ENCODE peak calls at places on chromosome 2, in eight cellular contexts. One of them, this sample, is unnamed.

GRCh38 chr2:197777823-197778407 is 7.2 kb downstream of the BOLL start:
- DNase-seq in KBM-7: peak
- DNase-seq in naive thymus-derived CD4-positive, alpha-beta T cell: no peak
- DNase-seq in stimulated activated CD4-positive, alpha-beta T cell treated with anti-CD3 and anti-CD28 coated beads, Interleukin-4, amount 100 ng/mL, for 24 hours: peak
- DNase-seq in CD4-positive, alpha-beta memory T cell: peak
- DNase-seq in anterior cingulate cortex: no peak
- DNase-seq in H7: peak
- DNase-seq in RPMI7951: peak
- DNase-seq in this sample: peak

GRCh38 chr2:197675711-197676188 is 363 bp upstream of the RFTN2 start:
- DNase-seq in naive thymus-derived CD4-positive, alpha-beta T cell: no peak
- DNase-seq in CD4-positive, alpha-beta memory T cell: no peak
- DNase-seq in RPMI7951: peak
- DNase-seq in KBM-7: no peak
- DNase-seq in stimulated activated CD4-positive, alpha-beta T cell treated with anti-CD3 and anti-CD28 coated beads, Interleukin-4, amount 100 ng/mL, for 24 hours: no peak
- DNase-seq in anterior cingulate cortex: no peak
- DNase-seq in H7: peak
- DNase-seq in this sample: no peak

GRCh38 chr2:1546023-1546591 is 132.8 kb downstream of the TPO start:
- DNase-seq in stimulated activated CD4-positive, alpha-beta T cell treated with anti-CD3 and anti-CD28 coated beads, Interleukin-4, amount 100 ng/mL, for 24 hours: peak
- DNase-seq in RPMI7951: peak
- DNase-seq in anterior cingulate cortex: no peak
- DNase-seq in H7: peak
- DNase-seq in KBM-7: peak
- DNase-seq in CD4-positive, alpha-beta memory T cell: peak
- DNase-seq in naive thymus-derived CD4-positive, alpha-beta T cell: no peak
- DNase-seq in this sample: peak

GRCh38 chr2:45758018-45758417 is 106.5 kb downstream of the PRKCE start:
- DNase-seq in H7: no peak
- DNase-seq in RPMI7951: no peak
- DNase-seq in stimulated activated CD4-positive, alpha-beta T cell treated with anti-CD3 and anti-CD28 coated beads, Interleukin-4, amount 100 ng/mL, for 24 hours: no peak
- DNase-seq in anterior cingulate cortex: no peak
- DNase-seq in CD4-positive, alpha-beta memory T cell: no peak
- DNase-seq in naive thymus-derived CD4-positive, alpha-beta T cell: no peak
- DNase-seq in KBM-7: no peak
- DNase-seq in this sample: no peak

GRCh38 chr2:149733936-149734685 is 146.5 kb upstream of the MMADHC start:
- DNase-seq in H7: no peak
- DNase-seq in RPMI7951: peak
- DNase-seq in anterior cingulate cortex: no peak
- DNase-seq in KBM-7: no peak
- DNase-seq in naive thymus-derived CD4-positive, alpha-beta T cell: no peak
- DNase-seq in CD4-positive, alpha-beta memory T cell: no peak
- DNase-seq in stimulated activated CD4-positive, alpha-beta T cell treated with anti-CD3 and anti-CD28 coated beads, Interleukin-4, amount 100 ng/mL, for 24 hours: no peak
- DNase-seq in this sample: no peak

GRCh38 chr2:223692227-223692947 is 90.2 kb upstream of the SCG2 start:
- DNase-seq in H7: peak
- DNase-seq in naive thymus-derived CD4-positive, alpha-beta T cell: no peak
- DNase-seq in RPMI7951: peak
- DNase-seq in anterior cingulate cortex: peak
- DNase-seq in CD4-positive, alpha-beta memory T cell: no peak
- DNase-seq in stimulated activated CD4-positive, alpha-beta T cell treated with anti-CD3 and anti-CD28 coated beads, Interleukin-4, amount 100 ng/mL, for 24 hours: no peak
- DNase-seq in KBM-7: peak
- DNase-seq in this sample: peak

GRCh38 chr2:119366649-119367471 is at the start of the genes C2orf76 and DBI:
- DNase-seq in RPMI7951: peak
- DNase-seq in KBM-7: peak
- DNase-seq in CD4-positive, alpha-beta memory T cell: peak
- DNase-seq in naive thymus-derived CD4-positive, alpha-beta T cell: peak
- DNase-seq in stimulated activated CD4-positive, alpha-beta T cell treated with anti-CD3 and anti-CD28 coated beads, Interleukin-4, amount 100 ng/mL, for 24 hours: peak
- DNase-seq in H7: peak
- DNase-seq in anterior cingulate cortex: peak
- DNase-seq in this sample: peak

GRCh38 chr2:47082976-47083375 is 72.1 kb downstream of the STPG4 start:
- DNase-seq in H7: no peak
- DNase-seq in KBM-7: no peak
- DNase-seq in anterior cingulate cortex: no peak
- DNase-seq in CD4-positive, alpha-beta memory T cell: no peak
- DNase-seq in RPMI7951: no peak
- DNase-seq in naive thymus-derived CD4-positive, alpha-beta T cell: no peak
- DNase-seq in stimulated activated CD4-positive, alpha-beta T cell treated with anti-CD3 and anti-CD28 coated beads, Interleukin-4, amount 100 ng/mL, for 24 hours: no peak
- DNase-seq in this sample: no peak

GRCh38 chr2:15603948-15604347 is 12.3 kb downstream of the DDX1 start:
- DNase-seq in naive thymus-derived CD4-positive, alpha-beta T cell: no peak
- DNase-seq in H7: no peak
- DNase-seq in stimulated activated CD4-positive, alpha-beta T cell treated with anti-CD3 and anti-CD28 coated beads, Interleukin-4, amount 100 ng/mL, for 24 hours: no peak
- DNase-seq in KBM-7: no peak
- DNase-seq in RPMI7951: no peak
- DNase-seq in CD4-positive, alpha-beta memory T cell: no peak
- DNase-seq in anterior cingulate cortex: no peak
- DNase-seq in this sample: no peak

GRCh38 chr2:240605867-240606743 is 19.2 kb upstream of the GPR35 start:
- DNase-seq in H7: peak
- DNase-seq in KBM-7: no peak
- DNase-seq in CD4-positive, alpha-beta memory T cell: no peak
- DNase-seq in RPMI7951: no peak
- DNase-seq in naive thymus-derived CD4-positive, alpha-beta T cell: peak
- DNase-seq in anterior cingulate cortex: no peak
- DNase-seq in stimulated activated CD4-positive, alpha-beta T cell treated with anti-CD3 and anti-CD28 coated beads, Interleukin-4, amount 100 ng/mL, for 24 hours: no peak
- DNase-seq in this sample: no peak

GRCh38 chr2:66445076-66445724 is 10.3 kb downstream of the MEIS1 start:
- DNase-seq in RPMI7951: no peak
- DNase-seq in anterior cingulate cortex: no peak
- DNase-seq in KBM-7: peak
- DNase-seq in stimulated activated CD4-positive, alpha-beta T cell treated with anti-CD3 and anti-CD28 coated beads, Interleukin-4, amount 100 ng/mL, for 24 hours: no peak
- DNase-seq in H7: peak
- DNase-seq in naive thymus-derived CD4-positive, alpha-beta T cell: no peak
- DNase-seq in CD4-positive, alpha-beta memory T cell: no peak
- DNase-seq in this sample: peak